ENCODE peak calls at places on chromosomes 3 and 15, in four cellular contexts. U is neural crest cell, D is ELR, S is amygdala. G is an unnamed sample.

GRCh38 chr3:16109929-16110328 is 64.6 kb upstream of the GALNT15 start:
- DNase-seq in U (no peak), D (no peak), S (no peak), G (no peak)

GRCh38 chr15:89615135-89615534 is 39.9 kb downstream of the TICRR start:
- DNase-seq in U (no peak), D (no peak), S (no peak), G (no peak)

GRCh38 chr15:99472416-99473145 is 93.2 kb upstream of the MEF2A start:
- DNase-seq in U (no peak), D (no peak), S (no peak), G (no peak)

GRCh38 chr3:158782283-158782682 is 19.6 kb upstream of the MFSD1 start:
- DNase-seq in U (no peak), D (no peak), S (no peak), G (peak)

GRCh38 chr3:87350367-87351199 is 74.2 kb upstream of the POU1F1 start:
- DNase-seq in U (no peak), D (peak), S (no peak), G (peak)

GRCh38 chr3:110680365-110680909 is 391.2 kb upstream of the NECTIN3 start:
- DNase-seq in U (no peak), D (peak), S (no peak), G (peak)

GRCh38 chr3:17412950-17413530 is 329.4 kb downstream of the TBC1D5 start:
- DNase-seq in U (no peak), D (peak), S (no peak), G (peak)

GRCh38 chr3:142853270-142854163 is 35.4 kb downstream of the PCOLCE2 start:
- DNase-seq in U (no peak), D (peak), S (no peak), G (peak)

GRCh38 chr15:25184356-25185155 is 229.8 kb downstream of the SNRPN start:
- DNase-seq in U (no peak), D (no peak), S (no peak), G (no peak)

GRCh38 chr15:85582076-85582718 is 201.8 kb downstream of the AKAP13 start:
- DNase-seq in U (no peak), D (no peak), S (no peak), G (peak)

GRCh38 chr15:64618138-64618537 is 157.3 kb downstream of the RBPMS2 start:
- DNase-seq in U (no peak), D (no peak), S (no peak), G (no peak)

GRCh38 chr3:40055956-40056355 is 246.5 kb downstream of the MYRIP start:
- DNase-seq in U (no peak), D (no peak), S (no peak), G (no peak)

GRCh38 chr15:39598958-39599845 is 18.3 kb downstream of the THBS1 start:
- DNase-seq in U (no peak), D (peak), S (no peak), G (peak)

GRCh38 chr3:11807651-11808050 is 39.0 kb downstream of the TAMM41 start:
- DNase-seq in U (no peak), D (no peak), S (no peak), G (peak)

GRCh38 chr3:129326591-129326990 is 47.9 kb downstream of the HMCES start:
- DNase-seq in U (no peak), D (no peak), S (no peak), G (no peak)

GRCh38 chr3:14508966-14509795 is 31.0 kb downstream of the GRIP2 start:
- DNase-seq in U (peak), D (peak), S (peak), G (peak)

GRCh38 chr3:14143826-14144225 is 19.0 kb downstream of the TMEM43 start:
- DNase-seq in U (no peak), D (peak), S (no peak), G (peak)

GRCh38 chr3:163924600-163924999 is 1153.7 kb downstream of the SI start:
- DNase-seq in U (no peak), D (no peak), S (no peak), G (no peak)

GRCh38 chr15:100733088-100733487 is 130.7 kb downstream of the ASB7 start:
- DNase-seq in U (no peak), D (peak), S (no peak), G (peak)

GRCh38 chr15:93358171-93359036 is 269.4 kb upstream of the RGMA start:
- DNase-seq in U (no peak), D (no peak), S (no peak), G (no peak)

GRCh38 chr3:39148116-39149058 is 5.0 kb downstream of the CSRNP1 start:
- DNase-seq in U (no peak), D (peak), S (no peak), G (peak)

GRCh38 chr3:43580181-43580580 is 41.6 kb downstream of the ANO10 start:
- DNase-seq in U (no peak), D (no peak), S (no peak), G (no peak)

GRCh38 chr3:141076821-141077571 is 25.8 kb downstream of the SPSB4 start:
- DNase-seq in U (peak), D (no peak), S (no peak), G (peak)

GRCh38 chr3:128060473-128061381 is 8.5 kb downstream of the SEC61A1 start:
- DNase-seq in U (no peak), D (peak), S (no peak), G (peak)

GRCh38 chr15:58758141-58758540 is 8.6 kb upstream of the ADAM10 start:
- DNase-seq in U (no peak), D (peak), S (no peak), G (peak)